ENCODE peak calls at places on chromosome 3, in five cellular contexts. P is sciatic nerve, N is stomach, A is hypothalamus, U is GM23248. F is an unnamed sample.

GRCh38 chr3:115803661-115804060 is 180.4 kb downstream of the GAP43 start:
- DNase-seq in P (no peak), N (no peak), A (no peak), U (no peak), F (no peak)

GRCh38 chr3:191302451-191302850 is 26.7 kb upstream of the CCDC50 start:
- DNase-seq in P (no peak), N (no peak), A (no peak), U (no peak), F (no peak)

GRCh38 chr3:119323401-119324107 is 29.4 kb downstream of the ARHGAP31 start:
- DNase-seq in P (no peak), N (no peak), A (no peak), U (no peak), F (no peak)

GRCh38 chr3:63753567-63753966 is 65.5 kb upstream of the C3orf49 start:
- DNase-seq in P (no peak), N (no peak), A (no peak), U (peak), F (peak)

GRCh38 chr3:129061888-129062834 is 1.6 kb downstream of the GP9 start:
- DNase-seq in P (no peak), N (no peak), A (no peak), U (no peak), F (no peak)

GRCh38 chr3:170307998-170308398 is 49.5 kb upstream of the SKIL start:
- DNase-seq in P (no peak), N (peak), A (no peak), U (peak), F (peak)

GRCh38 chr3:50876947-50877346 is 202.2 kb downstream of the DOCK3 start:
- DNase-seq in P (no peak), N (no peak), A (no peak), U (peak), F (no peak)

GRCh38 chr3:188124184-188124583 is 29.8 kb upstream of the LPP start:
- DNase-seq in P (no peak), N (no peak), A (no peak), U (no peak), F (peak)

GRCh38 chr3:104102386-104102785 is 1264.3 kb upstream of the ALCAM start:
- DNase-seq in P (no peak), N (no peak), A (peak), U (peak), F (peak)

GRCh38 chr3:10553586-10554235 is 48.3 kb upstream of the ATP2B2 start:
- DNase-seq in P (no peak), N (no peak), A (peak), U (no peak), F (no peak)

GRCh38 chr3:10333359-10333670 is 12.4 kb upstream of the SEC13 start:
- DNase-seq in P (no peak), N (no peak), A (no peak), U (no peak), F (no peak)

GRCh38 chr3:71423151-71423906 is 160.2 kb downstream of the FOXP1 start:
- DNase-seq in P (no peak), N (no peak), A (no peak), U (no peak), F (peak)

GRCh38 chr3:31105011-31105410 is 210.6 kb upstream of the GADL1 start:
- DNase-seq in P (no peak), N (no peak), A (no peak), U (peak), F (no peak)

GRCh38 chr3:132135628-132136333 is 101.0 kb upstream of the CPNE4 start:
- DNase-seq in P (no peak), N (no peak), A (no peak), U (peak), F (peak)

GRCh38 chr3:117277816-117278215 is 568.2 kb downstream of the TUSC7 start:
- DNase-seq in P (no peak), N (no peak), A (no peak), U (no peak), F (no peak)

GRCh38 chr3:155313303-155313702 is 19.8 kb upstream of the STRIT1 start:
- DNase-seq in P (no peak), N (no peak), A (no peak), U (peak), F (no peak)

GRCh38 chr3:119695480-119695879 is 7.3 kb upstream of the CFAP91 start:
- DNase-seq in P (no peak), N (no peak), A (no peak), U (peak), F (peak)

GRCh38 chr3:29065211-29065785 is 215.6 kb upstream of the RBMS3 start:
- DNase-seq in P (peak), N (peak), A (peak), U (peak), F (peak)

GRCh38 chr3:177345049-177345972 is 148.0 kb upstream of the TBL1XR1 start:
- DNase-seq in P (peak), N (peak), A (peak), U (peak), F (peak)

GRCh38 chr3:114231616-114232015 is 5.8 kb downstream of the ZNF80 start:
- DNase-seq in P (no peak), N (no peak), A (no peak), U (no peak), F (no peak)

GRCh38 chr3:47019201-47019600 is 39.7 kb downstream of the NBEAL2 start:
- DNase-seq in P (no peak), N (no peak), A (no peak), U (peak), F (peak)

GRCh38 chr3:190673157-190673556 is 159.3 kb downstream of the IL1RAP start:
- DNase-seq in P (no peak), N (no peak), A (no peak), U (peak), F (peak)

GRCh38 chr3:42262525-42262924 is 3.5 kb downstream of the CCK start:
- DNase-seq in P (no peak), N (no peak), A (no peak), U (peak), F (peak)

GRCh38 chr3:122727279-122727678 is 46.6 kb downstream of the PARP14 start:
- DNase-seq in P (no peak), N (no peak), A (no peak), U (no peak), F (no peak)

GRCh38 chr3:148866261-148866660 is 1.2 kb downstream of the CPA3 start:
- DNase-seq in P (no peak), N (no peak), A (no peak), U (peak), F (no peak)

GRCh38 chr3:61688307-61688695 is 126.9 kb downstream of the PTPRG start:
- DNase-seq in P (no peak), N (no peak), A (no peak), U (no peak), F (no peak)

GRCh38 chr3:40841570-40842109 is 316.9 kb downstream of the ZNF621 start:
- DNase-seq in P (no peak), N (no peak), A (no peak), U (no peak), F (no peak)

GRCh38 chr3:142725352-142725739 is 1.5 kb downstream of the TRPC1 start:
- DNase-seq in P (no peak), N (no peak), A (no peak), U (peak), F (no peak)